ENCODE peak calls at places on chromosomes 12 and 14, in five cellular contexts. U, V, Q, A and H are unnamed samples.

GRCh38 chr12:77047341-77048202 is 17.8 kb downstream of the E2F7 start:
- DNase-seq in U (no peak), V (no peak), Q (no peak), A (no peak), H (no peak)

GRCh38 chr14:74578479-74578878 is 33.6 kb downstream of the LTBP2 start:
- DNase-seq in U (no peak), V (no peak), Q (no peak), A (no peak), H (no peak)

GRCh38 chr14:31083781-31084180 is 57.6 kb upstream of the STRN3 start:
- DNase-seq in U (no peak), V (no peak), Q (no peak), A (no peak), H (no peak)

GRCh38 chr12:116247377-116247776 is 30.1 kb downstream of the MED13L start:
- DNase-seq in U (no peak), V (no peak), Q (no peak), A (no peak), H (no peak)

GRCh38 chr14:95267306-95267705 is 52.4 kb downstream of the CLMN start:
- DNase-seq in U (no peak), V (no peak), Q (no peak), A (no peak), H (no peak)

GRCh38 chr14:101058571-101058970 is 155.0 kb upstream of the RTL1 start:
- DNase-seq in U (no peak), V (no peak), Q (no peak), A (no peak), H (no peak)

GRCh38 chr12:122172262-122172939 is 1.6 kb downstream of the IL31 start:
- DNase-seq in U (no peak), V (no peak), Q (no peak), A (no peak), H (no peak)

GRCh38 chr12:34406228-34406995 is 384.1 kb downstream of the ALG10 start:
- DNase-seq in U (no peak), V (peak; percentile 50), Q (peak; percentile 9), A (no peak), H (no peak)

GRCh38 chr14:38705220-38705619 is 397.8 kb downstream of the SEC23A start:
- DNase-seq in U (no peak), V (no peak), Q (no peak), A (no peak), H (no peak)